ENCODE peak calls at places on chromosomes 3 and 15, in five cellular contexts. V is PC-9, Y is neuronal stem cell, P is heart right ventricle, G is IMR-90. I is an unnamed sample. For H3K4me1, the result is how much of the 10 kb centered on the place peaks cover.

GRCh38 chr3:11198070-11198469 is 43.8 kb downstream of the HRH1 start:
- DNase-seq in V (no peak), Y (no peak), P (no peak), G (no peak), I (no peak)

GRCh38 chr15:63605816-63606215 is 8.6 kb downstream of the FBXL22 start:
- DNase-seq in V (no peak), Y (no peak), P (no peak), G (no peak), I (peak)

GRCh38 chr15:45023659-45024320 is 795 bp downstream of the SORD start:
- DNase-seq in V (no peak), Y (peak), P (no peak), G (peak), I (no peak)

GRCh38 chr3:157159037-157159761 is 748 bp downstream of the CCNL1 start:
- DNase-seq in V (peak), Y (peak), P (peak), G (peak), I (peak)

GRCh38 chr3:177333535-177334495 is 136.5 kb upstream of the TBL1XR1 start:
- DNase-seq in V (no peak), Y (no peak), P (no peak), G (no peak), I (no peak)

GRCh38 chr3:27721717-27722564 is at the start of gene EOMES:
- DNase-seq in V (peak), Y (no peak), P (no peak), G (no peak), I (peak)

GRCh38 chr3:128340198-128340903 is 126.3 kb downstream of the DNAJB8 start:
- DNase-seq in V (no peak), Y (no peak), P (no peak), G (no peak), I (no peak)

GRCh38 chr15:85702321-85703230 is 92.1 kb downstream of the KLHL25 start:
- DNase-seq in V (no peak), Y (no peak), P (no peak), G (peak), I (peak)

GRCh38 chr3:141241248-141242034 is 9.8 kb downstream of the PXYLP1 start:
- DNase-seq in V (no peak), Y (no peak), P (peak), G (no peak), I (no peak)

GRCh38 chr15:72063186-72063585 is 54.8 kb downstream of the MYO9A start:
- DNase-seq in V (no peak), Y (no peak), P (no peak), G (peak), I (no peak)

GRCh38 chr3:95097493-95097892 is 1034.6 kb downstream of the NSUN3 start:
- DNase-seq in V (no peak), Y (no peak), P (no peak), G (no peak), I (no peak)

GRCh38 chr3:41961061-41961749 is 698 bp downstream of the ULK4 start:
- DNase-seq in V (peak), Y (no peak), P (peak), G (peak), I (peak)

GRCh38 chr3:195154793-195155535 is 116.0 kb downstream of the XXYLT1 start:
- DNase-seq in V (peak), Y (no peak), P (peak), G (peak), I (no peak)

GRCh38 chr3:105836533-105836932 is 32.3 kb downstream of the CBLB start:
- DNase-seq in V (no peak), Y (no peak), P (no peak), G (peak), I (no peak)

GRCh38 chr3:10602769-10603768 is 97.7 kb upstream of the ATP2B2 start:
- DNase-seq in V (no peak), Y (no peak), P (no peak), G (no peak), I (peak)

GRCh38 chr3:140091143-140091542 is 156.2 kb downstream of the CLSTN2 start:
- DNase-seq in V (no peak), Y (no peak), P (no peak), G (no peak), I (no peak)

GRCh38 chr3:132228923-132229322 is 88.3 kb upstream of the ACP3 start:
- DNase-seq in V (no peak), Y (no peak), P (no peak), G (peak), I (no peak)

GRCh38 chr15:70669006-70669602 is 94.3 kb downstream of the UACA start:
- DNase-seq in V (no peak), Y (no peak), P (no peak), G (no peak), I (no peak)

GRCh38 chr3:36792342-36792741 is 28.0 kb upstream of the DCLK3 start:
- DNase-seq in V (peak), Y (peak), P (no peak), G (peak), I (no peak)

GRCh38 chr3:64023187-64023860 is at the start of gene PSMD6:
- DNase-seq in V (peak), Y (peak), P (peak), G (peak), I (peak)

GRCh38 chr15:46266691-46267090 is 631.9 kb downstream of the SQOR start:
- DNase-seq in V (no peak), Y (no peak), P (no peak), G (no peak), I (no peak)

GRCh38 chr3:149603126-149604074 is 54.4 kb downstream of the WWTR1 start:
- DNase-seq in V (no peak), Y (no peak), P (no peak), G (peak), I (no peak)

GRCh38 chr3:163555918-163556317 is 1522.4 kb downstream of the SI start:
- DNase-seq in V (no peak), Y (no peak), P (no peak), G (no peak), I (no peak)

GRCh38 chr15:52622791-52623190 is 54.0 kb upstream of the ARPP19 start:
- DNase-seq in V (no peak), Y (no peak), P (no peak), G (no peak), I (no peak)

GRCh38 chr15:45143056-45143455 is 13.3 kb downstream of the DUOX1 start:
- DNase-seq in V (no peak), Y (no peak), P (no peak), G (no peak), I (no peak)

GRCh38 chr15:80331886-80332406 is 72.2 kb upstream of the ARNT2 start:
- DNase-seq in V (no peak), Y (no peak), P (no peak), G (no peak), I (no peak)

GRCh38 chr3:132703733-132704132 is 18.5 kb downstream of the NPHP3 start:
- DNase-seq in V (no peak), Y (no peak), P (no peak), G (peak), I (no peak)

GRCh38 chr3:8516047-8516671 is 14.5 kb downstream of the LMCD1 start:
- DNase-seq in V (no peak), Y (no peak), P (no peak), G (no peak), I (no peak)

GRCh38 chr15:101159096-101159935 is 92.5 kb downstream of the CHSY1 start:
- DNase-seq in V (no peak), Y (no peak), P (no peak), G (no peak), I (no peak)

GRCh38 chr15:88635343-88635742 is 3.5 kb upstream of the ISG20 start:
- DNase-seq in V (no peak), Y (no peak), P (no peak), G (no peak), I (peak)

GRCh38 chr15:88634449-88634848 is 4.4 kb upstream of the ISG20 start:
- DNase-seq in V (no peak), Y (no peak), P (no peak), G (no peak), I (no peak)

GRCh38 chr15:88636654-88637053 is 2.2 kb upstream of the ISG20 start:
- DNase-seq in V (no peak), Y (no peak), P (no peak), G (peak), I (no peak)

GRCh38 chr15:88637436-88637835 is 1.4 kb upstream of the ISG20 start:
- DNase-seq in V (no peak), Y (no peak), P (no peak), G (no peak), I (no peak)

DNA sequence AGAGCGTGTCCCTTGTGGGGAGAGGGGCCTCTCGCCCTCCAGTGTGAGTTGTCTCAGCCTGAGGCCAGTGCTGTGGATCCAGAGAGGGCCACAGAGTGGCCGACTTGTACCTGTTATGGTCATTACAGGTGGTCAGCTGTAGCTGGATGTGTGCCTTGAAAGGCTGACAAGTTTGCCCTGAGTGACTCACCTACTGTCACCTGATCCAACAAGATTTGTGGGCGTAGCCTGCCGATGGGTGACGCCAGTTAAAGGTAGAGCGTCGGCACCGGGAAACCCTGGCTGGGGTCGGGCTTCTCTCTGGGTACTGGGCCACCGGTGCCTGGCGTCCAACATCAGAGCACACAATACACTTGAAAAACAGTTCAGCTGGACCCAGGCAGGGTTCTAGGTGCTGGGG is 2.8 kb upstream of the ISG20 start:
- DNase-seq in V (peak), Y (no peak), P (no peak), G (no peak), I (peak)
- H3K4me1 ChIP-seq in V (under half), Y (under half), P (under half), G (under half), I (half or more)

DNA sequence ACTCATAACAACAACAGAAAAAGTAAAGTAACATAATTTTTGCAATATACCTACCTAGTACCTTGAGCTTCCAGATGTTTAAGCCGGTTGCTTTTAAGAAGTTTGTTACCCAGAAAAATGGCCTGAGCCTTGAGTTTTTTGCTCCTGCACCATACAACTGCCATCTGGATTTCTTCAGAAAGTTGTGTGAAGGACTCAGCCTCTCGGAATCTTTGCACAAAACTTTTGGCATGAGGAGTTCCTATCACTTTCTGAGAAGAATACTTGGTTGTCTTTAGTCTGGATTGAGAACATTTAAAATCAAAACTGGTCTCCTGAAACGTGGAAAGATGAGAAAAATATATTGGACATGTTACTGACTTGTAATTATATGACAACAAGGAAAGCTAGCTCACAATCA is 17.3 kb downstream of the GTPBP8 start:
- DNase-seq in V (no peak), Y (no peak), P (no peak), G (peak), I (no peak)
- H3K4me1 ChIP-seq in V (under half), Y (under half), P (under half), G (under half), I (under half)

GRCh38 chr3:30612422-30613134 is 6.2 kb downstream of the TGFBR2 start:
- DNase-seq in V (no peak), Y (no peak), P (no peak), G (no peak), I (peak)
- H3K4me1 ChIP-seq in V (under half), Y (under half), P (half or more), G (under half), I (half or more)

DNA sequence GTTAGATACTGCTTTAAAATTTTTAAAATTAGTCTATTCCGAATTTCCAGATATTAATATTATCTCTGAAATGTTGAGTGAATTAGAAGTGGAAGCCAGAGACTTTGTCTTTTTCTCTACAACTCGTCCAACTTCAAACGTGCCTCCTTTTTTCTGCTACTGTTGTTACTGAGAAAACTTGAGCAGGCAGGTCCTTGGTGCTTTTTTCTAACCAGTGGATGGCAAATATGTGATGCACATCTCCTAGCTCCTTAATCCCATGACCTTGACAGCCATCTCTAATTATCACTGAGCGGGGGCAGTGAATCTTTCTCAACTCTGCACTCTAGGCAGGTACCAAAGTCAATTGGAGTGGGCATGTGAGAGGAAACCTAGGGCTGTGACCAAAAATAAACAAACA is 50.7 kb downstream of the FNDC3B start:
- DNase-seq in V (no peak), Y (no peak), P (no peak), G (no peak), I (no peak)
- H3K4me1 ChIP-seq in V (under half), Y (under half), P (half or more), G (under half), I (under half)

DNA sequence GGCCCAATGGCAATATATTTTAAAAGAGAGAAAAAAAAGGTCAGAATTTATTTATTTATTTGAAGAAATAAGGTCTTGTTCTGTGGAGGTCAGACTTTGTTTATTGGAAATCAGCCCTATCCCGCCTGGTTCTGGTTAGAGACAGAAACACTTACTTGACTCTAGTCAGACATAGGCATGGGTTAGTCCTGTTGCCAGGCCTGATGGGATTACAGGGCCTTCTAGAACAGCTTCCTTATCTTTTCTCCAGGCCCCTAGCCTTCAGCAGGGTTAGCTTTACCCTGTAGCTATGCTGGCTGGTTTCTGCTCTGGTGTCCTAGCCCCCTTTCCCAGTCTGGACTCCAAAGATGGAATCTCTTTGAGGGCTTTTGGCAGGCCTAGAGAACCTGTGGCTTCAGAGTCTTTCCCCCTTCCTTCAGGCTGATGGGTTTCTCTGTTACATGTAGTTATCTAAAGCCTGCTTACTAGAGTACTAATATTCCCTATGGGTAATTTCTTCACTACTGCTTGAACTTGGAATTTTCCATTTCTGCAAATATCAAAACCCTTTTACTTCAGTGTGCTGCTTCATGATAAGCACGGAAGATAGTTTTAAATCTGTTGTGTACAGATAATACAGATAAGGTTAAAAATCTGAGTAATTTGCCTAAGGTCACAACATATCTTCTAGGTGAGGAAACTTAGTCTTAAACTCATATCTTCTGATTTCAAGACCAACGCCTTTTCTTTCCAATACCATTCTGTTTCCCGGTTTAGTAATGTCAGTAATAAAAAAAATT is 10.6 kb downstream of the IREB2 start:
- DNase-seq in V (no peak), Y (no peak), P (no peak), G (peak), I (no peak)
- H3K4me1 ChIP-seq in V (under half), Y (under half), P (under half), G (under half), I (under half)

GRCh38 chr15:92819312-92820232 is 80.6 kb upstream of the CHD2 start:
- DNase-seq in V (no peak), Y (no peak), P (no peak), G (no peak), I (peak)

GRCh38 chr15:92817339-92817886 is 82.7 kb upstream of the CHD2 start:
- DNase-seq in V (no peak), Y (no peak), P (no peak), G (no peak), I (no peak)

GRCh38 chr15:92821491-92822116 is 78.5 kb upstream of the CHD2 start:
- DNase-seq in V (no peak), Y (no peak), P (no peak), G (peak), I (no peak)

GRCh38 chr15:92820233-92821021 is 79.7 kb upstream of the CHD2 start:
- DNase-seq in V (peak), Y (peak), P (peak), G (peak), I (peak)

GRCh38 chr15:92818658-92819311 is 81.3 kb upstream of the CHD2 start:
- DNase-seq in V (no peak), Y (no peak), P (no peak), G (no peak), I (no peak)
- H3K4me1 ChIP-seq in V (half or more), Y (under half), P (under half), G (under half), I (half or more)

GRCh38 chr15:77411614-77411976 is 8.3 kb downstream of the PEAK1 start:
- DNase-seq in V (no peak), Y (no peak), P (no peak), G (no peak), I (no peak)
- H3K4me1 ChIP-seq in V (under half), Y (under half), P (half or more), G (under half), I (under half)

GRCh38 chr15:66996099-66996498 is 69.3 kb upstream of the SMAD3 start:
- DNase-seq in V (no peak), Y (no peak), P (no peak), G (peak), I (no peak)

GRCh38 chr15:67000896-67001295 is 64.5 kb upstream of the SMAD3 start:
- DNase-seq in V (no peak), Y (no peak), P (no peak), G (no peak), I (no peak)

GRCh38 chr15:66999601-67000000 is 65.8 kb upstream of the SMAD3 start:
- DNase-seq in V (no peak), Y (no peak), P (no peak), G (no peak), I (no peak)

GRCh38 chr15:66997212-66997611 is 68.2 kb upstream of the SMAD3 start:
- DNase-seq in V (peak), Y (no peak), P (no peak), G (peak), I (no peak)

GRCh38 chr15:66999046-66999557 is 66.3 kb upstream of the SMAD3 start:
- DNase-seq in V (no peak), Y (no peak), P (no peak), G (peak), I (no peak)
- H3K4me1 ChIP-seq in V (under half), Y (under half), P (under half), G (under half), I (under half)

GRCh38 chr3:172094621-172095557 is 55.5 kb downstream of the FNDC3B start:
- DNase-seq in V (no peak), Y (no peak), P (no peak), G (peak), I (no peak)
- H3K4me1 ChIP-seq in V (half or more), Y (under half), P (half or more), G (under half), I (under half)